ENCODE peak calls at places on chromosomes 2 and 18, in seven cellular contexts. One of them, this sample, is unnamed.

GRCh38 chr2:172088245-172089004 is 3.1 kb downstream of the DLX1 start:
- DNase-seq in A549: no peak
- DNase-seq in fibroblast of villous mesenchyme: no peak
- DNase-seq in psoas muscle: no peak
- DNase-seq in prostate gland: no peak
- DNase-seq in GM20000: peak; percentile 26
- DNase-seq in vagina: peak; percentile 49
- DNase-seq in this sample: no peak

GRCh38 chr2:106038598-106039375 is 155.3 kb downstream of the UXS1 start:
- DNase-seq in A549: no peak
- DNase-seq in fibroblast of villous mesenchyme: no peak
- DNase-seq in psoas muscle: no peak
- DNase-seq in prostate gland: no peak
- DNase-seq in GM20000: no peak
- DNase-seq in vagina: no peak
- DNase-seq in this sample: no peak

GRCh38 chr2:134413430-134413829 is 159.6 kb downstream of the MGAT5 start:
- DNase-seq in A549: no peak
- DNase-seq in fibroblast of villous mesenchyme: peak; percentile 66
- DNase-seq in psoas muscle: no peak
- DNase-seq in prostate gland: no peak
- DNase-seq in GM20000: no peak
- DNase-seq in vagina: no peak
- DNase-seq in this sample: no peak

GRCh38 chr18:36316246-36316645 is 18.7 kb downstream of the FHOD3 start:
- DNase-seq in A549: no peak
- DNase-seq in fibroblast of villous mesenchyme: no peak
- DNase-seq in psoas muscle: no peak
- DNase-seq in prostate gland: no peak
- DNase-seq in GM20000: no peak
- DNase-seq in vagina: peak; percentile 13
- DNase-seq in this sample: no peak

GRCh38 chr2:205545971-205546370 is 136.3 kb upstream of the NRP2 start:
- DNase-seq in A549: no peak
- DNase-seq in fibroblast of villous mesenchyme: peak; percentile 9
- DNase-seq in psoas muscle: no peak
- DNase-seq in prostate gland: no peak
- DNase-seq in GM20000: no peak
- DNase-seq in vagina: no peak
- DNase-seq in this sample: no peak

GRCh38 chr2:70141754-70142589 is 48.8 kb downstream of the C2orf42 start:
- DNase-seq in A549: peak; percentile 51
- DNase-seq in fibroblast of villous mesenchyme: peak; percentile 60
- DNase-seq in psoas muscle: no peak
- DNase-seq in prostate gland: no peak
- DNase-seq in GM20000: no peak
- DNase-seq in vagina: peak; percentile 94
- DNase-seq in this sample: peak; percentile 61

GRCh38 chr2:120499784-120500495 is 154.0 kb downstream of the INHBB start:
- DNase-seq in A549: no peak
- DNase-seq in fibroblast of villous mesenchyme: no peak
- DNase-seq in psoas muscle: peak; percentile 73
- DNase-seq in prostate gland: no peak
- DNase-seq in GM20000: no peak
- DNase-seq in vagina: no peak
- DNase-seq in this sample: no peak

GRCh38 chr2:201790989-201791388 is 10.3 kb upstream of the ALS2 start:
- DNase-seq in A549: no peak
- DNase-seq in fibroblast of villous mesenchyme: no peak
- DNase-seq in psoas muscle: no peak
- DNase-seq in prostate gland: no peak
- DNase-seq in GM20000: no peak
- DNase-seq in vagina: no peak
- DNase-seq in this sample: no peak

GRCh38 chr2:203310688-203311087 is 17.5 kb upstream of the ABI2 start:
- DNase-seq in A549: no peak
- DNase-seq in fibroblast of villous mesenchyme: no peak
- DNase-seq in psoas muscle: no peak
- DNase-seq in prostate gland: no peak
- DNase-seq in GM20000: no peak
- DNase-seq in vagina: no peak
- DNase-seq in this sample: no peak

GRCh38 chr2:172783091-172783898 is 47.6 kb downstream of the RAPGEF4 start:
- DNase-seq in A549: no peak
- DNase-seq in fibroblast of villous mesenchyme: peak; percentile 88
- DNase-seq in psoas muscle: no peak
- DNase-seq in prostate gland: peak; percentile 20
- DNase-seq in GM20000: no peak
- DNase-seq in vagina: no peak
- DNase-seq in this sample: peak; percentile 50

GRCh38 chr18:33010149-33010548 is 237.3 kb upstream of the KLHL14 start:
- DNase-seq in A549: no peak
- DNase-seq in fibroblast of villous mesenchyme: no peak
- DNase-seq in psoas muscle: no peak
- DNase-seq in prostate gland: no peak
- DNase-seq in GM20000: no peak
- DNase-seq in vagina: no peak
- DNase-seq in this sample: no peak

GRCh38 chr18:33596178-33596854 is 18.3 kb downstream of the ASXL3 start:
- DNase-seq in A549: no peak
- DNase-seq in fibroblast of villous mesenchyme: peak; percentile 6
- DNase-seq in psoas muscle: no peak
- DNase-seq in prostate gland: no peak
- DNase-seq in GM20000: no peak
- DNase-seq in vagina: no peak
- DNase-seq in this sample: no peak

GRCh38 chr2:121209014-121209610 is 75.9 kb downstream of the TFCP2L1 start:
- DNase-seq in A549: no peak
- DNase-seq in fibroblast of villous mesenchyme: no peak
- DNase-seq in psoas muscle: peak; percentile 25
- DNase-seq in prostate gland: no peak
- DNase-seq in GM20000: no peak
- DNase-seq in vagina: no peak
- DNase-seq in this sample: no peak

GRCh38 chr2:55604027-55604565 is 13.3 kb downstream of the PPP4R3B start:
- DNase-seq in A549: no peak
- DNase-seq in fibroblast of villous mesenchyme: peak; percentile 40
- DNase-seq in psoas muscle: no peak
- DNase-seq in prostate gland: no peak
- DNase-seq in GM20000: no peak
- DNase-seq in vagina: no peak
- DNase-seq in this sample: no peak

GRCh38 chr2:71712179-71712818 is 258.9 kb downstream of the DYSF start:
- DNase-seq in A549: no peak
- DNase-seq in fibroblast of villous mesenchyme: no peak
- DNase-seq in psoas muscle: no peak
- DNase-seq in prostate gland: no peak
- DNase-seq in GM20000: no peak
- DNase-seq in vagina: no peak
- DNase-seq in this sample: no peak

GRCh38 chr2:16019060-16019475 is 78.7 kb downstream of the MYCN start:
- DNase-seq in A549: no peak
- DNase-seq in fibroblast of villous mesenchyme: no peak
- DNase-seq in psoas muscle: no peak
- DNase-seq in prostate gland: no peak
- DNase-seq in GM20000: no peak
- DNase-seq in vagina: no peak
- DNase-seq in this sample: no peak

GRCh38 chr2:9720352-9721093 is 89.7 kb upstream of the YWHAQ start:
- DNase-seq in A549: no peak
- DNase-seq in fibroblast of villous mesenchyme: no peak
- DNase-seq in psoas muscle: no peak
- DNase-seq in prostate gland: no peak
- DNase-seq in GM20000: no peak
- DNase-seq in vagina: no peak
- DNase-seq in this sample: peak; percentile 72

GRCh38 chr18:64659186-64659585 is 510.3 kb upstream of the LINC00305 start:
- DNase-seq in A549: no peak
- DNase-seq in fibroblast of villous mesenchyme: no peak
- DNase-seq in psoas muscle: no peak
- DNase-seq in prostate gland: no peak
- DNase-seq in GM20000: no peak
- DNase-seq in vagina: no peak
- DNase-seq in this sample: no peak

GRCh38 chr2:96359310-96359709 is 23.7 kb downstream of the NCAPH start:
- DNase-seq in A549: no peak
- DNase-seq in fibroblast of villous mesenchyme: no peak
- DNase-seq in psoas muscle: no peak
- DNase-seq in prostate gland: no peak
- DNase-seq in GM20000: no peak
- DNase-seq in vagina: no peak
- DNase-seq in this sample: no peak

DNA sequence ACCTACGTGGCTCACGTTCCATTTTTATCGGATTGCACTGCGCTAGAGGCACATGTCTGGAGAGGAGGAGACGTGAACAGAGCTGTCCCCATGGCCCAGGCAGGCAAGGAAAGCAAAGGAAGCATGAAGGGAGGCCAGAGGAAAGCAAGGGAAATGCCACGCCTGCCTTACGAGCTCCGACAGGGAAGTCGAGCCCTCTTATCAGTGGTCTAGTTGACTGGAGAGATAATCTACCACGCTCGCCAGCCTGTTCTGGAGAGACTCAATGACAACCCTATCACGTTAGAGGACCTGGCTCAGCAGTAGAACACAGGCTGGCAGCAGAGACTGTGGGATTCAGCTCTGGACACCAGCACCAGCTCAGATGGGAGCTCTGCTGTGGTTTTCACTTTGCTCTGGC is 202.6 kb upstream of the ID2 start:
- DNase-seq in A549: no peak
- DNase-seq in fibroblast of villous mesenchyme: peak; percentile 14
- DNase-seq in psoas muscle: no peak
- DNase-seq in prostate gland: no peak
- DNase-seq in GM20000: no peak
- DNase-seq in vagina: no peak
- DNase-seq in this sample: no peak
- TF ChIP-seq CTCF in A549: no peak
- TF ChIP-seq CTCF in fibroblast of villous mesenchyme: no peak
- TF ChIP-seq CTCF in psoas muscle: no peak
- TF ChIP-seq CTCF in prostate gland: no peak
- TF ChIP-seq CTCF in GM20000: no peak
- TF ChIP-seq CTCF in vagina: no peak
- TF ChIP-seq CTCF in this sample: no peak

GRCh38 chr18:56659111-56659510 is 8.0 kb downstream of the WDR7 start:
- DNase-seq in A549: no peak
- DNase-seq in fibroblast of villous mesenchyme: no peak
- DNase-seq in psoas muscle: no peak
- DNase-seq in prostate gland: no peak
- DNase-seq in GM20000: no peak
- DNase-seq in vagina: no peak
- DNase-seq in this sample: no peak
- TF ChIP-seq CTCF in A549: no peak
- TF ChIP-seq CTCF in fibroblast of villous mesenchyme: no peak
- TF ChIP-seq CTCF in psoas muscle: no peak
- TF ChIP-seq CTCF in prostate gland: no peak
- TF ChIP-seq CTCF in GM20000: no peak
- TF ChIP-seq CTCF in vagina: no peak
- TF ChIP-seq CTCF in this sample: no peak

GRCh38 chr2:64439194-64439593 is 14.8 kb upstream of the LGALSL start:
- DNase-seq in A549: no peak
- DNase-seq in fibroblast of villous mesenchyme: no peak
- DNase-seq in psoas muscle: no peak
- DNase-seq in prostate gland: no peak
- DNase-seq in GM20000: no peak
- DNase-seq in vagina: no peak
- DNase-seq in this sample: no peak

GRCh38 chr2:64442277-64442676 is 11.7 kb upstream of the LGALSL start:
- DNase-seq in A549: no peak
- DNase-seq in fibroblast of villous mesenchyme: no peak
- DNase-seq in psoas muscle: no peak
- DNase-seq in prostate gland: no peak
- DNase-seq in GM20000: no peak
- DNase-seq in vagina: no peak
- DNase-seq in this sample: no peak

GRCh38 chr2:64442801-64443429 is 11.0 kb upstream of the LGALSL start:
- DNase-seq in A549: no peak
- DNase-seq in fibroblast of villous mesenchyme: no peak
- DNase-seq in psoas muscle: no peak
- DNase-seq in prostate gland: no peak
- DNase-seq in GM20000: no peak
- DNase-seq in vagina: no peak
- DNase-seq in this sample: no peak

GRCh38 chr2:64437883-64438282 is 16.1 kb upstream of the LGALSL start:
- DNase-seq in A549: no peak
- DNase-seq in fibroblast of villous mesenchyme: no peak
- DNase-seq in psoas muscle: no peak
- DNase-seq in prostate gland: no peak
- DNase-seq in GM20000: no peak
- DNase-seq in vagina: no peak
- DNase-seq in this sample: no peak

GRCh38 chr2:64440831-64441230 is 13.1 kb upstream of the LGALSL start:
- DNase-seq in A549: no peak
- DNase-seq in fibroblast of villous mesenchyme: no peak
- DNase-seq in psoas muscle: no peak
- DNase-seq in prostate gland: no peak
- DNase-seq in GM20000: no peak
- DNase-seq in vagina: no peak
- DNase-seq in this sample: no peak
- TF ChIP-seq CTCF in A549: no peak
- TF ChIP-seq CTCF in fibroblast of villous mesenchyme: no peak
- TF ChIP-seq CTCF in psoas muscle: no peak
- TF ChIP-seq CTCF in prostate gland: no peak
- TF ChIP-seq CTCF in GM20000: no peak
- TF ChIP-seq CTCF in vagina: no peak
- TF ChIP-seq CTCF in this sample: no peak

GRCh38 chr2:145548479-145548878 is 1028.6 kb upstream of the ZEB2 start:
- DNase-seq in A549: no peak
- DNase-seq in fibroblast of villous mesenchyme: no peak
- DNase-seq in psoas muscle: no peak
- DNase-seq in prostate gland: no peak
- DNase-seq in GM20000: no peak
- DNase-seq in vagina: no peak
- DNase-seq in this sample: no peak

GRCh38 chr2:145546091-145546490 is 1026.2 kb upstream of the ZEB2 start:
- DNase-seq in A549: no peak
- DNase-seq in fibroblast of villous mesenchyme: peak; percentile 46
- DNase-seq in psoas muscle: no peak
- DNase-seq in prostate gland: no peak
- DNase-seq in GM20000: no peak
- DNase-seq in vagina: no peak
- DNase-seq in this sample: no peak

GRCh38 chr2:145551661-145552060 is 1031.7 kb upstream of the ZEB2 start:
- DNase-seq in A549: no peak
- DNase-seq in fibroblast of villous mesenchyme: no peak
- DNase-seq in psoas muscle: no peak
- DNase-seq in prostate gland: no peak
- DNase-seq in GM20000: no peak
- DNase-seq in vagina: no peak
- DNase-seq in this sample: no peak

GRCh38 chr2:145543856-145544255 is 1023.9 kb upstream of the ZEB2 start:
- DNase-seq in A549: no peak
- DNase-seq in fibroblast of villous mesenchyme: no peak
- DNase-seq in psoas muscle: no peak
- DNase-seq in prostate gland: no peak
- DNase-seq in GM20000: no peak
- DNase-seq in vagina: no peak
- DNase-seq in this sample: no peak

DNA sequence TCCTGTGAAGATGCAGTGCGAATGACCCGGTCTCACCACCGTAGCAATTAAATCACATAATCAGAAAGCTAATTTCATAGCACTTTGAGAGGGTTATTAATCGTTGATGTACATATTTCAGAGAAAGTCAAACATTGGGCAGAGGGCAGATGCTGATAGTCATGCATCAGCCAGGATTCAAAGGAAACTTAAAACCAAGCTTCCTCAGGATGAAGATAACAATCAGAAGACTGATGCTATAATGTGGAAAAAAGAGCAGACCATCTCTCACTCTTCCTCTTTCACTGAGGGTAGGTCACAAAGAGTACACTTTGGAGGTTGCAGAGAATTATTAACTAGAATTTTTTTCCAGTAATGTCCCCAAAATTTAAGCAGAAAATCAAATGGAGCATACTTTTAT is 1027.7 kb upstream of the ZEB2 start:
- DNase-seq in A549: no peak
- DNase-seq in fibroblast of villous mesenchyme: no peak
- DNase-seq in psoas muscle: no peak
- DNase-seq in prostate gland: no peak
- DNase-seq in GM20000: no peak
- DNase-seq in vagina: no peak
- DNase-seq in this sample: no peak
- TF ChIP-seq CTCF in A549: no peak
- TF ChIP-seq CTCF in fibroblast of villous mesenchyme: no peak
- TF ChIP-seq CTCF in psoas muscle: no peak
- TF ChIP-seq CTCF in prostate gland: no peak
- TF ChIP-seq CTCF in GM20000: no peak
- TF ChIP-seq CTCF in vagina: no peak
- TF ChIP-seq CTCF in this sample: no peak